ENCODE peak calls at places on chromosomes 4 and X, in nine cellular contexts. J is posterior cingulate gyrus, G is HS-5, A is anterior cingulate cortex, F is NCI-H2081, S is RWPE1, P is tibial artery, Z is AG04449, N is non-pigmented ciliary epithelial cell. I is an unnamed sample.

GRCh38 chr4:86594559-86595425 is 677 bp downstream of the PTPN13 start:
- DNase-seq in J (peak), G (peak), A (no peak), F (peak), S (peak), P (peak), Z (peak), N (no peak), I (no peak)

GRCh38 chr4:40582413-40582812 is 47.3 kb downstream of the RBM47 start:
- DNase-seq in J (no peak), G (no peak), A (no peak), F (no peak), S (no peak), P (no peak), Z (no peak), N (no peak), I (no peak)

GRCh38 chr4:90127706-90128345 is 632 bp downstream of the CCSER1 start:
- DNase-seq in J (no peak), G (no peak), A (no peak), F (peak), S (no peak), P (no peak), Z (no peak), N (no peak), I (no peak)

GRCh38 chr4:5143940-5144339 is 92.7 kb downstream of the STK32B start:
- DNase-seq in J (no peak), G (no peak), A (no peak), F (no peak), S (no peak), P (no peak), Z (no peak), N (no peak), I (no peak)

GRCh38 chr4:94274912-94275311 is 67.2 kb downstream of the SMARCAD1 start:
- DNase-seq in J (no peak), G (peak), A (no peak), F (no peak), S (no peak), P (no peak), Z (peak), N (peak), I (no peak)

GRCh38 chr4:176840166-176840565 is 47.4 kb upstream of the VEGFC start:
- DNase-seq in J (no peak), G (no peak), A (no peak), F (no peak), S (no peak), P (no peak), Z (no peak), N (no peak), I (no peak)

GRCh38 chr4:173490817-173491518 is 39.1 kb downstream of the HAND2 start:
- DNase-seq in J (no peak), G (peak), A (no peak), F (no peak), S (no peak), P (peak), Z (no peak), N (no peak), I (no peak)

GRCh38 chr4:575281-576141 is 584 bp downstream of the TMEM271 start:
- DNase-seq in J (no peak), G (no peak), A (no peak), F (peak), S (peak), P (no peak), Z (no peak), N (peak), I (no peak)

GRCh38 chrX:149682956-149683947 is 28.6 kb upstream of the MAGEA11 start:
- DNase-seq in J (no peak), G (no peak), A (no peak), F (no peak), S (no peak), P (no peak), Z (no peak), N (no peak), I (no peak)

GRCh38 chrX:150977411-150978162 is 5.5 kb upstream of the HMGB3 start:
- DNase-seq in J (no peak), G (no peak), A (no peak), F (no peak), S (no peak), P (no peak), Z (no peak), N (no peak), I (no peak)

GRCh38 chr4:24067781-24068193 is 177.9 kb upstream of the PPARGC1A start:
- DNase-seq in J (no peak), G (peak), A (peak), F (peak), S (peak), P (no peak), Z (peak), N (peak), I (no peak)

GRCh38 chr4:150004481-150004880 is 73.8 kb upstream of the DCLK2 start:
- DNase-seq in J (no peak), G (no peak), A (no peak), F (no peak), S (no peak), P (no peak), Z (no peak), N (no peak), I (no peak)

GRCh38 chrX:49137492-49137891 is 14.0 kb upstream of the GPKOW start:
- DNase-seq in J (no peak), G (no peak), A (no peak), F (no peak), S (no peak), P (no peak), Z (no peak), N (no peak), I (no peak)

I was measured in omental fat pad.